ENCODE peak calls at places on chromosomes 6 and 20, in five cellular contexts. W is GM03348, L is mammary epithelial cell, Z is WTC11, T is NCI-H460. S is an unnamed sample.

GRCh38 chr20:31565699-31566331 is 39.3 kb upstream of the ID1 start:
- DNase-seq in W (no peak), T (no peak), Z (no peak), L (peak), S (no peak)

GRCh38 chr20:58661298-58662141 is 10.4 kb downstream of the STX16 start:
- DNase-seq in T (no peak), L (no peak), W (no peak), Z (no peak), S (no peak)

GRCh38 chr6:79302341-79302740 is 67.9 kb upstream of the HMGN3 start:
- DNase-seq in W (no peak), T (no peak), Z (no peak), L (peak), S (peak)

GRCh38 chr6:134077301-134077700 is 24.9 kb upstream of the SLC2A12 start:
- DNase-seq in T (no peak), W (peak), L (no peak), Z (no peak), S (no peak)

GRCh38 chr6:6841571-6841970 is 253.1 kb downstream of the LY86 start:
- DNase-seq in Z (no peak), T (no peak), L (no peak), W (no peak), S (no peak)

GRCh38 chr6:75759207-75759606 is 10.2 kb downstream of the MYO6 start:
- DNase-seq in T (no peak), L (no peak), Z (no peak), W (no peak), S (no peak)

GRCh38 chr20:45247860-45248259 is 6.5 kb downstream of the SLPI start:
- DNase-seq in T (no peak), W (no peak), L (no peak), Z (no peak), S (no peak)

GRCh38 chr20:38270869-38271608 is 10.5 kb upstream of the KIAA1755 start:
- DNase-seq in L (peak), T (peak), W (peak), Z (no peak), S (peak)

GRCh38 chr20:52800734-52801627 is 171.2 kb upstream of the TSHZ2 start:
- DNase-seq in W (no peak), L (no peak), Z (no peak), T (no peak), S (no peak)

GRCh38 chr20:11195169-11195568 is 521.4 kb upstream of the JAG1 start:
- DNase-seq in T (no peak), W (no peak), Z (no peak), L (no peak), S (no peak)

GRCh38 chr6:2790588-2790987 is 25.4 kb downstream of the WRNIP1 start:
- DNase-seq in L (no peak), Z (peak), T (peak), W (peak), S (no peak)

GRCh38 chr6:15160812-15161211 is 85.1 kb upstream of the JARID2 start:
- DNase-seq in T (no peak), W (peak), L (no peak), Z (no peak), S (no peak)

GRCh38 chr6:152309648-152310047 is 327.5 kb downstream of the SYNE1 start:
- DNase-seq in L (peak), W (no peak), T (no peak), Z (no peak), S (no peak)

GRCh38 chr20:44930517-44931168 is 20.8 kb downstream of the PABPC1L start:
- DNase-seq in L (no peak), T (no peak), W (no peak), Z (no peak), S (no peak)

GRCh38 chr20:63635431-63636141 is 8.7 kb upstream of the GMEB2 start:
- DNase-seq in L (no peak), T (no peak), W (no peak), Z (no peak), S (no peak)